ENCODE peak calls at places on chromosomes 13 and 19, in four cellular contexts. B is K562, Z is HL-60, X is GM12878. L is an unnamed sample.

GRCh38 chr13:23796546-23796945 is 92.7 kb downstream of the MIPEP start:
- DNase-seq in B (no peak), Z (no peak), X (no peak), L (no peak)

GRCh38 chr13:81480634-81481033 is 1139.7 kb upstream of the SPRY2 start:
- DNase-seq in B (no peak), Z (no peak), X (no peak), L (no peak)

GRCh38 chr19:16125738-16126495 is 14.2 kb downstream of the RAB8A start:
- DNase-seq in B (no peak), Z (no peak), X (no peak), L (no peak)

GRCh38 chr13:25686831-25687495 is 315.2 kb downstream of the ATP8A2 start:
- DNase-seq in B (no peak), Z (no peak), X (no peak), L (no peak)

GRCh38 chr19:35262101-35262761 is 6.5 kb upstream of the USF2 start:
- DNase-seq in B (no peak), Z (no peak), X (no peak), L (no peak)

GRCh38 chr13:89113744-89114143 is 1442.6 kb downstream of the SLITRK5 start:
- DNase-seq in B (no peak), Z (no peak), X (no peak), L (no peak)

GRCh38 chr19:57398868-57399267 is 9.2 kb downstream of the ZNF548 start:
- DNase-seq in B (no peak), Z (no peak), X (no peak), L (no peak)

GRCh38 chr13:39410089-39410901 is 192.7 kb downstream of the LHFPL6 start:
- DNase-seq in B (no peak), Z (peak; percentile 23), X (no peak), L (no peak)

GRCh38 chr19:1856698-1857603 is 6.4 kb downstream of the KLF16 start:
- DNase-seq in B (peak; percentile 59), Z (peak; percentile 90), X (no peak), L (peak; percentile 80)

GRCh38 chr13:85266771-85267170 is 532.4 kb downstream of the SLITRK6 start:
- DNase-seq in B (no peak), Z (no peak), X (no peak), L (no peak)

GRCh38 chr13:50208826-50209335 is 193.6 kb downstream of the KCNRG start:
- DNase-seq in B (peak; percentile 53), Z (peak; percentile 83), X (no peak), L (no peak)

GRCh38 chr19:40603071-40603718 is 2.0 kb downstream of the LTBP4 start:
- DNase-seq in B (no peak), Z (no peak), X (no peak), L (no peak)

GRCh38 chr19:40603719-40604646 is 2.8 kb downstream of the LTBP4 start:
- DNase-seq in B (peak; percentile 81), Z (peak; percentile 87), X (peak; percentile 88), L (peak; percentile 92)

GRCh38 chr19:40604647-40605200 is 3.6 kb downstream of the LTBP4 start:
- DNase-seq in B (peak; percentile 41), Z (no peak), X (no peak), L (no peak)

GRCh38 chr19:40607311-40607871 is 6.2 kb downstream of the LTBP4 start:
- DNase-seq in B (no peak), Z (no peak), X (no peak), L (no peak)

GRCh38 chr19:40605201-40605971 is 4.2 kb downstream of the LTBP4 start:
- DNase-seq in B (peak; percentile 63), Z (peak; percentile 63), X (peak; percentile 48), L (peak; percentile 71)
- TF ChIP-seq POLR2AphosphoS5 in B (peak; percentile 18), Z (no peak), X (no peak), L (no peak)

GRCh38 chr19:38506375-38506722 is 72.9 kb downstream of the RYR1 start:
- DNase-seq in B (no peak), Z (no peak), X (no peak), L (no peak)

GRCh38 chr19:38508507-38508906 is 75.0 kb downstream of the RYR1 start:
- DNase-seq in B (no peak), Z (no peak), X (no peak), L (no peak)

GRCh38 chr19:38507551-38508127 is 74.1 kb downstream of the RYR1 start:
- DNase-seq in B (no peak), Z (no peak), X (no peak), L (no peak)

GRCh38 chr19:38505958-38506357 is 72.5 kb downstream of the RYR1 start:
- DNase-seq in B (no peak), Z (no peak), X (no peak), L (no peak)

DNA sequence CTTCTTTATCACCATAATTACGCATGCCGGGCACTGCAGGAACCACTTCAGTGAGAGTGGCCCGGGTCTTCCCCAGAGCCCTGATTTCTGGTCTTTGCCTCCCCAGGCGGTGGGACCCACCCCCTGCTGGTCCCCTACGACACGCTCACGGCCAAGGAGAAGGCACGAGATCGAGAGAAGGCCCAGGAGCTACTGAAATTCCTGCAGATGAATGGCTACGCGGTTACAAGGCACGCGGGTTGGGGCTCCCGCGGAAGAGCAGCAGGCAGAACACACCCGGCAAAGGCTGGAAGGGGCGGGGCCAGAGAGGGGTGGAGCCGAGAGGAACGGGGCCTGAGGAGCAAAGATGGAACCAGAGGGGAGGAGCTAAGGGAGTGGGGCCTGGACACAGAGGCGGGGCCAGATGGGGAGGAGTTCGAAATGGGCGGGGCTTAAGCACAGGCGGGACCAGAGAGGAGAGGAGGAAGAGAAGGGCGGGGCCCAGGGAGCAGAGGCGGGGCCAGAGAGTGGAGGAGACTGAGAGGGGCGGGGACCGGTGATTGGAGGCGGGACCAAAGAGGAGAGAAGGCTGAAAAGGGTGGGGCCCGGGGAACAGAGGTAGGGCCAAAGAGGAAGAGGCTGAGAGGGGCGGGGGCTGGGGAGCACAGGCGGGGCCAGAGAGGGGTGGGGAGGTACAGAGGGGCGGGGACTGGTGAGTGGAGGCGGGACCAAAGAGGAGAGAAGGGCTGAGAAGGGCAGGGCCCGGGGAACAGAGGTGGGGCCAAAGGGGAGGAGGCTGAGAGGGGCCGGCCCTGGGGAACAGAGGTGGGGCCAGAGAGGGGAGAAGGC is 73.4 kb downstream of the RYR1 start:
- DNase-seq in B (peak; percentile 100), Z (peak; percentile 38), X (peak; percentile 63), L (peak; percentile 96)
- TF ChIP-seq SPI1 in B (peak; percentile 64), Z (no peak), X (peak; percentile 10), L (no peak)

GRCh38 chr13:110867380-110867779 is 47.5 kb downstream of the ANKRD10 start:
- DNase-seq in B (no peak), Z (no peak), X (no peak), L (no peak)

GRCh38 chr13:110872034-110872767 is 42.7 kb downstream of the ANKRD10 start:
- DNase-seq in B (no peak), Z (no peak), X (no peak), L (no peak)

GRCh38 chr13:110868631-110869165 is 46.2 kb downstream of the ANKRD10 start:
- DNase-seq in B (no peak), Z (no peak), X (no peak), L (no peak)

GRCh38 chr13:110869231-110869804 is 45.6 kb downstream of the ANKRD10 start:
- DNase-seq in B (peak; percentile 30), Z (no peak), X (no peak), L (no peak)

GRCh38 chr13:110869805-110870706 is 44.8 kb downstream of the ANKRD10 start:
- DNase-seq in B (peak; percentile 78), Z (peak; percentile 37), X (no peak), L (no peak)
- TF ChIP-seq POLR2AphosphoS5 in B (no peak), Z (no peak), X (no peak), L (no peak)

GRCh38 chr19:55369651-55370304 is 485 bp downstream of the IL11 start:
- DNase-seq in B (peak; percentile 93), Z (no peak), X (no peak), L (no peak)
- TF ChIP-seq SPI1 in B (no peak), Z (no peak), X (no peak), L (no peak)

GRCh38 chr19:40529093-40529954 is 47.3 kb upstream of the SHKBP1 start:
- DNase-seq in B (peak; percentile 98), Z (peak; percentile 68), X (peak; percentile 57), L (peak; percentile 99)
- TF ChIP-seq POLR2AphosphoS5 in B (no peak), Z (no peak), X (no peak), L (no peak)

GRCh38 chr13:44649834-44650233 is 73.7 kb upstream of the TSC22D1 start:
- DNase-seq in B (no peak), Z (no peak), X (no peak), L (no peak)

GRCh38 chr13:44651209-44651608 is 75.1 kb upstream of the TSC22D1 start:
- DNase-seq in B (no peak), Z (no peak), X (no peak), L (no peak)

GRCh38 chr13:44651724-44652123 is 75.6 kb upstream of the TSC22D1 start:
- DNase-seq in B (no peak), Z (no peak), X (no peak), L (no peak)

GRCh38 chr13:44648392-44649117 is 72.4 kb upstream of the TSC22D1 start:
- DNase-seq in B (no peak), Z (no peak), X (no peak), L (no peak)

DNA sequence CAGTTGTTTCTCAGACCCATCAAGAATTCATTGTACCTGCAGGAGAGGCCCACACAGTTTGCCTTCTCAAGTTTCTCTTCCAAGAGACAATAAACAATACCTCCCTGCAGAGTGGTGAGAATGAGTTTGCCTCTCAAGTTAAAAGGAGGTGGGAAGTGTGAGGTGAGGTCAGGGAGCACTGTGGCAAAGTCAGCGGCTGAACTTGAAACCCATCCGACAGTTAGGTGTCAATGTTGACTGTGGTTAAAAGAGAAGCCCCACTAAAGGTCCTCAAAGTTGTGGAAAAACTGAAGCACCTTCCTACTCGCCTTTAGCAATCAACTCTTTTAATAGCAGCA is 73.0 kb upstream of the TSC22D1 start:
- DNase-seq in B (no peak), Z (no peak), X (no peak), L (no peak)
- TF ChIP-seq SPI1 in B (no peak), Z (no peak), X (no peak), L (no peak)

DNA sequence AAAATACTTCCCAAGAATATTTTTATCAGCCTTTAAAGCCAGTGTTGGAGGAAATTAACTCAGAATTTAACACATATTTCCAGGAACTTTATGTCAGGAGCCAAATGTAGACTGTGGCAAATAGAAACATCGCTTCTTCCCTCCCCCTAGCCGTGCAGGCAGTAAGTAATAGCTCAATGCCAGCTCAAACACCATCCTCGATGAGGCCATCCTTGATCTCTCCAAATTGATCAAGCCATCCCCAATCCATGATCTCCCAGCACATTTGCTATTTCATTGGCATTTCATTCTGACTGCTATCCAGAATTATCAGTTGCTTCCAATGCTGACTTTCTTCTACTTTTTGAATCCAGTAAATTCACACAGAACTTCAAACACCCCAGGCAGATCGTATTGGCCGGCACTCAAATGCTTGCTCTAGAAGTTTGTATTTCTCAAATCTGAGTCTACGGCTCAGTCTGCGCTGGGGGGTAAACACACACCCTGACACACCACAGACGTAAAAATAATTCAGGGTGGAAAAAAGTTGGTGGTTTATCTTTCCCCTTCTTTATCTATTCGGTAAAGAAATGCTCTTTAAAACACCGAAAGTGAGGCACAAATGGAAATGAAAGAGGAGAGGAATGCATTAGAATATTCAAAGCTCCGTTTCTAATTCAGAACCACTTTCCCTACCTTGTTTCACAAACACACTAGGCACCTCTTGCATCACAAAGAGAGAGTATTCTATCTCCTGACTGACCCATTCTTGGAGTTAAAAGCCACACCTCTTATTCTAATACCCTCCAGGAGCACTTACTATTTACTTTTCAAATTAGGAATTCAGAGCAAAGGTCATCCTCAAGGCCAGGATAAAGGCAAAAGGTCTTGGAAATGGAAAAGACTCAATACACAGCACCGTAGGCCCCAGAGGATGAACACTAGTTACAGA is 991 bp downstream of the OBI1 start:
- DNase-seq in B (no peak), Z (no peak), X (no peak), L (no peak)
- TF ChIP-seq POLR2AphosphoS5 in B (no peak), Z (no peak), X (no peak), L (no peak)

L was measured in GM12891.